ENCODE peak calls at places on chromosome 16, in eight cellular contexts. One of them, this sample, is unnamed. For H3K27me3, the result is how much of the 10 kb centered on the place peaks cover.

GRCh38 chr16:22071352-22071923 is 20.9 kb upstream of the VWA3A start:
- DNase-seq in IMR-90: no peak
- DNase-seq in lung: no peak
- DNase-seq in CD8-positive, alpha-beta T cell: no peak
- DNase-seq in fibroblast of lung: peak
- DNase-seq in psoas muscle: no peak
- DNase-seq in H9: no peak
- DNase-seq in HL-60: no peak
- DNase-seq in this sample: no peak

GRCh38 chr16:50154369-50154947 is 1.4 kb downstream of the TENT4B start:
- DNase-seq in IMR-90: no peak
- DNase-seq in lung: no peak
- DNase-seq in CD8-positive, alpha-beta T cell: no peak
- DNase-seq in fibroblast of lung: no peak
- DNase-seq in psoas muscle: no peak
- DNase-seq in H9: no peak
- DNase-seq in HL-60: no peak
- DNase-seq in this sample: peak

GRCh38 chr16:66606000-66606751 is 1.7 kb downstream of the CMTM3 start:
- DNase-seq in IMR-90: no peak
- DNase-seq in lung: no peak
- DNase-seq in CD8-positive, alpha-beta T cell: no peak
- DNase-seq in fibroblast of lung: no peak
- DNase-seq in psoas muscle: no peak
- DNase-seq in H9: no peak
- DNase-seq in HL-60: peak
- DNase-seq in this sample: peak

GRCh38 chr16:21952040-21952792 is 945 bp upstream of the UQCRC2 start:
- DNase-seq in IMR-90: peak
- DNase-seq in lung: peak
- DNase-seq in CD8-positive, alpha-beta T cell: peak
- DNase-seq in fibroblast of lung: peak
- DNase-seq in psoas muscle: peak
- DNase-seq in H9: peak
- DNase-seq in HL-60: peak
- DNase-seq in this sample: no peak

GRCh38 chr16:53372942-53373871 is 61.1 kb upstream of the RBL2 start:
- DNase-seq in IMR-90: no peak
- DNase-seq in lung: peak
- DNase-seq in CD8-positive, alpha-beta T cell: peak
- DNase-seq in fibroblast of lung: no peak
- DNase-seq in psoas muscle: no peak
- DNase-seq in H9: peak
- DNase-seq in HL-60: no peak
- DNase-seq in this sample: peak

GRCh38 chr16:30949655-30950515 is 1.0 kb downstream of the ORAI3 start:
- DNase-seq in IMR-90: peak
- DNase-seq in lung: peak
- DNase-seq in CD8-positive, alpha-beta T cell: no peak
- DNase-seq in fibroblast of lung: peak
- DNase-seq in psoas muscle: peak
- DNase-seq in H9: peak
- DNase-seq in HL-60: peak
- DNase-seq in this sample: peak

GRCh38 chr16:66296591-66296990 is 69.9 kb upstream of the CDH5 start:
- DNase-seq in IMR-90: no peak
- DNase-seq in lung: no peak
- DNase-seq in CD8-positive, alpha-beta T cell: no peak
- DNase-seq in fibroblast of lung: no peak
- DNase-seq in psoas muscle: no peak
- DNase-seq in H9: peak
- DNase-seq in HL-60: no peak
- DNase-seq in this sample: peak

GRCh38 chr16:78437352-78437968 is 338.0 kb downstream of the WWOX start:
- DNase-seq in IMR-90: peak
- DNase-seq in lung: no peak
- DNase-seq in CD8-positive, alpha-beta T cell: no peak
- DNase-seq in fibroblast of lung: peak
- DNase-seq in psoas muscle: no peak
- DNase-seq in H9: no peak
- DNase-seq in HL-60: peak
- DNase-seq in this sample: peak

GRCh38 chr16:28587386-28587785 is 9.5 kb downstream of the SULT1A2 start:
- DNase-seq in IMR-90: no peak
- DNase-seq in lung: no peak
- DNase-seq in CD8-positive, alpha-beta T cell: no peak
- DNase-seq in fibroblast of lung: no peak
- DNase-seq in psoas muscle: no peak
- DNase-seq in H9: no peak
- DNase-seq in HL-60: no peak
- DNase-seq in this sample: peak

GRCh38 chr16:23974223-23974622 is 138.4 kb downstream of the PRKCB start:
- DNase-seq in IMR-90: no peak
- DNase-seq in lung: no peak
- DNase-seq in CD8-positive, alpha-beta T cell: no peak
- DNase-seq in fibroblast of lung: no peak
- DNase-seq in psoas muscle: no peak
- DNase-seq in H9: peak
- DNase-seq in HL-60: no peak
- DNase-seq in this sample: no peak

GRCh38 chr16:10756574-10756973 is 12.9 kb downstream of the NUBP1 start:
- DNase-seq in IMR-90: peak
- DNase-seq in lung: no peak
- DNase-seq in CD8-positive, alpha-beta T cell: no peak
- DNase-seq in fibroblast of lung: no peak
- DNase-seq in psoas muscle: no peak
- DNase-seq in H9: no peak
- DNase-seq in HL-60: no peak
- DNase-seq in this sample: no peak

GRCh38 chr16:66159987-66160386 is 206.5 kb upstream of the CDH5 start:
- DNase-seq in IMR-90: peak
- DNase-seq in lung: no peak
- DNase-seq in CD8-positive, alpha-beta T cell: no peak
- DNase-seq in fibroblast of lung: peak
- DNase-seq in psoas muscle: no peak
- DNase-seq in H9: no peak
- DNase-seq in HL-60: no peak
- DNase-seq in this sample: peak

GRCh38 chr16:53082509-53082908 is 27.7 kb downstream of the CHD9 start:
- DNase-seq in IMR-90: no peak
- DNase-seq in lung: no peak
- DNase-seq in CD8-positive, alpha-beta T cell: no peak
- DNase-seq in fibroblast of lung: no peak
- DNase-seq in psoas muscle: no peak
- DNase-seq in H9: no peak
- DNase-seq in HL-60: no peak
- DNase-seq in this sample: no peak

GRCh38 chr16:29994613-29995329 is 646 bp downstream of the HIRIP3 start:
- DNase-seq in IMR-90: peak
- DNase-seq in lung: peak
- DNase-seq in CD8-positive, alpha-beta T cell: no peak
- DNase-seq in fibroblast of lung: no peak
- DNase-seq in psoas muscle: no peak
- DNase-seq in H9: no peak
- DNase-seq in HL-60: peak
- DNase-seq in this sample: no peak

GRCh38 chr16:4957720-4958509 is at the start of gene SEC14L5:
- DNase-seq in IMR-90: peak
- DNase-seq in lung: peak
- DNase-seq in CD8-positive, alpha-beta T cell: peak
- DNase-seq in fibroblast of lung: peak
- DNase-seq in psoas muscle: peak
- DNase-seq in H9: peak
- DNase-seq in HL-60: peak
- DNase-seq in this sample: peak

GRCh38 chr16:79175286-79176057 is 425.1 kb downstream of the MAF start:
- DNase-seq in IMR-90: no peak
- DNase-seq in lung: no peak
- DNase-seq in CD8-positive, alpha-beta T cell: no peak
- DNase-seq in fibroblast of lung: no peak
- DNase-seq in psoas muscle: no peak
- DNase-seq in H9: no peak
- DNase-seq in HL-60: no peak
- DNase-seq in this sample: no peak

GRCh38 chr16:22890976-22891375 is 77.0 kb downstream of the HS3ST2 start:
- DNase-seq in IMR-90: no peak
- DNase-seq in lung: no peak
- DNase-seq in CD8-positive, alpha-beta T cell: no peak
- DNase-seq in fibroblast of lung: no peak
- DNase-seq in psoas muscle: no peak
- DNase-seq in H9: no peak
- DNase-seq in HL-60: no peak
- DNase-seq in this sample: no peak

GRCh38 chr16:30660424-30661251 is 2.4 kb downstream of the FBRS start:
- DNase-seq in IMR-90: peak
- DNase-seq in lung: no peak
- DNase-seq in CD8-positive, alpha-beta T cell: peak
- DNase-seq in fibroblast of lung: no peak
- DNase-seq in psoas muscle: no peak
- DNase-seq in H9: no peak
- DNase-seq in HL-60: peak
- DNase-seq in this sample: peak

GRCh38 chr16:743794-744500 is 3.1 kb upstream of the CIAO3 start:
- DNase-seq in IMR-90: no peak
- DNase-seq in lung: no peak
- DNase-seq in CD8-positive, alpha-beta T cell: no peak
- DNase-seq in fibroblast of lung: no peak
- DNase-seq in psoas muscle: no peak
- DNase-seq in H9: no peak
- DNase-seq in HL-60: no peak
- DNase-seq in this sample: no peak
- TF ChIP-seq CTCF in IMR-90: no peak
- TF ChIP-seq CTCF in lung: no peak
- TF ChIP-seq CTCF in CD8-positive, alpha-beta T cell: no peak
- TF ChIP-seq CTCF in fibroblast of lung: no peak
- TF ChIP-seq CTCF in psoas muscle: no peak
- TF ChIP-seq CTCF in H9: peak
- TF ChIP-seq CTCF in HL-60: no peak
- TF ChIP-seq CTCF in this sample: no peak

DNA sequence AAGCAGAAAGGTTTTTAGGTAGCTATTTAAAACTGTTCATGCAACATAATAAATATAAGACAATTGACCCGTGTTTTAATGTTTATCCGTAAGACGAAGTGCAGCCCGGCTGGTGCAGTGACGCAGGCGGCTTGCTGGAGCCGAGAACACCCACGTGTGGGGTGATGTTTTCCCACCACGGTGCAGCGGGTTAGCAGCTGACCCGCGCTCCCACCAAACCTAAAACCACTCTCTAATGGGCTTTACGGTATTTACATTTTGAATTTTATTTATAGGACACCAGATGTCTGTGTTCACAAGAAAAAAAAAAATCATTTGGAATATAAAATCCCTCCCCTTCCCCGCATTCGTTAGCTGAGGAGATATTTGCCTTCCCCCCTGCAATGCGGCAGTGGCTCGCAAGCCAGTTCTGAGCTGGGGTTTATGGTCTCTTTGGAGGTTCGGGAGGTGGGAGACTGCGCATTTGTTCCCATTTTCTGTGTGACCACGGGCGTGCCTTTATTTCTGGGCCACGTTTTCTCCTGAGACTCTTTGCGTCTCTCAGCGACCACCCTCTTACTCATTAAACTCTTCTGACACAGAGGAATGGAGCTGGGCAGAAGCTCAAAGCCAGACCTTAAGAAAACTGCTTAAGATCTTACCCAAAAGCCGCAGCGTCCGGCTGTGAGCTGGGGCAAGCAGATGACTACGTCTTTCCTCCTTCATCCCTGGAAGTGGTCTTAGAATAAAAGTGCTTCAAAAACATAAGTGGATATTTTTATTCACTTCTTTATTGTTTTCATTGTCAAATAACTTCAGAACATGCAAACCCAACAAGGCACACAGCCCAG is 301.1 kb downstream of the IRF8 start:
- DNase-seq in IMR-90: peak
- DNase-seq in lung: no peak
- DNase-seq in CD8-positive, alpha-beta T cell: no peak
- DNase-seq in fibroblast of lung: peak
- DNase-seq in psoas muscle: no peak
- DNase-seq in H9: no peak
- DNase-seq in HL-60: no peak
- DNase-seq in this sample: no peak
- H3K27me3 ChIP-seq in IMR-90: under half
- H3K27me3 ChIP-seq in lung: under half
- H3K27me3 ChIP-seq in CD8-positive, alpha-beta T cell: under half
- H3K27me3 ChIP-seq in fibroblast of lung: under half
- H3K27me3 ChIP-seq in psoas muscle: half or more
- H3K27me3 ChIP-seq in H9: under half
- H3K27me3 ChIP-seq in HL-60: under half
- H3K27me3 ChIP-seq in this sample: half or more

DNA sequence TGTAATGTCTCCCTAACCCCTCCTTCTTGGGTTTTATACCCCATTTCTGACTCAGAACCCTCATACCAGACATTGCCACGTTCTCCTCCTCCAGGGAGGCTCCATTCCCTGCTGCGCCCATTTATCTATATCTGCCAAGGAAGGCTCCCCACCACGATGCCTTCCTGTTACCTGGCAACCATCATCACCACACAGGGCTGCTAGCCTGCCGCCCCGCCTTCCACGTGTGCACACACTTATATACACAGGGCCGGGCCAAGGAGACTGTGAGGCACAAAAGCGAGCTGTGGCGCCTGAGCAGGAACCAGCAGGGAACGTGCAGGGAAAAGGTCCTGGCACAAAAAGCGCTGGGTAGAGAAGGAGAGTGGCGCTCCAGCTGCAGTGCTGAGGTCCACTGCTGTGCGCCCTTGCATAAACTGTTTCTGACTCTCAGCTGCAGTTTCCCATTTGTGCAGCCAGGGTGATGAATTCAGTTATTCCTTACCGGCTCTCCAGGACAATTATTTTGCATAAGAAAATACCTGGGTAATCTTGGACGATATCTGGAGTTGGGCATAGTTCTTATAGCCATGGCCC is 261.7 kb downstream of the CBLN1 start:
- DNase-seq in IMR-90: no peak
- DNase-seq in lung: no peak
- DNase-seq in CD8-positive, alpha-beta T cell: no peak
- DNase-seq in fibroblast of lung: no peak
- DNase-seq in psoas muscle: no peak
- DNase-seq in H9: no peak
- DNase-seq in HL-60: no peak
- DNase-seq in this sample: no peak
- TF ChIP-seq CTCF in IMR-90: no peak
- TF ChIP-seq CTCF in lung: no peak
- TF ChIP-seq CTCF in CD8-positive, alpha-beta T cell: no peak
- TF ChIP-seq CTCF in fibroblast of lung: no peak
- TF ChIP-seq CTCF in psoas muscle: no peak
- TF ChIP-seq CTCF in H9: no peak
- TF ChIP-seq CTCF in HL-60: no peak
- TF ChIP-seq CTCF in this sample: no peak

DNA sequence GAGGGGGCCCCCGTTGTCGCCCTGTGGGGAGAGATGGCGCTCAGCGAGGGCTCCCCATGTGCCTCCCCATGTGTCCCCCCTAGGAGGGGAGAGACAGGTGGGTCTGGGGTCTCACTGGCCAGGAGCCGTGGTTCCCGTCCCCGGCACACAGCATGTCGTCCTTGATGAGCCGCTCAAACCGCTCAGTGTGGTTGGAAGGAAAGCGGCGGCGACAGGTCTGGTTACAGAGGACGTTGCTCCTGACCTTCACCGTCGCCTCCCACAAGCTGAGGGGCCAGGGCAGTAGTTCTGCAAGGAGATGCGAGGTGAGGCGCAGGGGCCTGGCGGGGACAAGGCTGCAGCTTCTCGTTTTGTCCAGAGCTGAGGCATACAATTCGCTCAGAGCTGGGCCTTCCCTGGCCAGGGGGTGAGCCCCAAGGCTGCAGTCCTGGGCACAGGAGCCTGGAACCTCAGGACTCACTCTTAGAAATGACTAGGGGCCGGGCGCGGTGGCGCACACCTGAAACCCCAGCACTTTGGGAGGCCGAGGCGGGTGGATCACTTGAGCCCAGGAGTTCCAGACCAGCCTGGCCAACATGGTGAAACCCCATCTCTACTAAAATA is 22.8 kb upstream of the UBE2I start:
- DNase-seq in IMR-90: no peak
- DNase-seq in lung: no peak
- DNase-seq in CD8-positive, alpha-beta T cell: no peak
- DNase-seq in fibroblast of lung: no peak
- DNase-seq in psoas muscle: no peak
- DNase-seq in H9: no peak
- DNase-seq in HL-60: no peak
- DNase-seq in this sample: peak
- H3K27me3 ChIP-seq in IMR-90: half or more
- H3K27me3 ChIP-seq in lung: under half
- H3K27me3 ChIP-seq in CD8-positive, alpha-beta T cell: under half
- H3K27me3 ChIP-seq in fibroblast of lung: under half
- H3K27me3 ChIP-seq in psoas muscle: half or more
- H3K27me3 ChIP-seq in H9: under half
- H3K27me3 ChIP-seq in HL-60: under half
- H3K27me3 ChIP-seq in this sample: half or more

This sample was measured in osteoblast.